ENCODE peak calls at places on chromosomes 13 and 19, in seven cellular contexts. X is lower leg skin, L is left ventricle myocardium inferior, P is choroid plexus epithelial cell, O is DND-41, I is neural progenitor cell, T is fibroblast of lung. W is an unnamed sample.

GRCh38 chr19:21084343-21084742 is 2.3 kb downstream of the ZNF714 start:
- DNase-seq in X (no peak), L (no peak), P (peak; percentile 66), O (no peak), I (no peak), T (peak; percentile 16), W (peak; percentile 66)

GRCh38 chr19:7505682-7506384 is 10.1 kb upstream of the ZNF358 start:
- DNase-seq in X (no peak), L (no peak), P (no peak), O (no peak), I (peak; percentile 63), T (no peak), W (no peak)

GRCh38 chr13:99859178-99860177 is 112.1 kb downstream of the ZIC5 start:
- DNase-seq in X (no peak), L (no peak), P (no peak), O (no peak), I (peak; percentile 15), T (no peak), W (no peak)

GRCh38 chr13:112696001-112696868 is 6.4 kb downstream of the ATP11A start:
- DNase-seq in X (peak; percentile 82), L (no peak), P (no peak), O (no peak), I (no peak), T (no peak), W (no peak)

GRCh38 chr13:20796791-20797513 is 23.2 kb upstream of the EEF1AKMT1 start:
- DNase-seq in X (no peak), L (no peak), P (peak; percentile 26), O (no peak), I (no peak), T (peak; percentile 39), W (no peak)

GRCh38 chr19:3983936-3984583 is 1.2 kb downstream of the EEF2 start:
- DNase-seq in X (no peak), L (no peak), P (peak; percentile 75), O (no peak), I (no peak), T (peak; percentile 60), W (peak; percentile 56)

GRCh38 chr19:55253842-55254624 is 4.8 kb downstream of the PPP6R1 start:
- DNase-seq in X (no peak), L (no peak), P (no peak), O (peak; percentile 72), I (no peak), T (no peak), W (no peak)

GRCh38 chr19:3613765-3614661 is 7.3 kb upstream of the TBXA2R start:
- DNase-seq in X (no peak), L (no peak), P (no peak), O (no peak), I (no peak), T (peak; percentile 31), W (no peak)

GRCh38 chr13:32135655-32136054 is 104.1 kb downstream of the FRY start:
- DNase-seq in X (no peak), L (no peak), P (peak; percentile 30), O (no peak), I (no peak), T (peak; percentile 40), W (peak; percentile 63)

GRCh38 chr13:33388254-33388998 is 102.9 kb upstream of the STARD13 start:
- DNase-seq in X (no peak), L (no peak), P (no peak), O (no peak), I (no peak), T (no peak), W (peak; percentile 6)

GRCh38 chr19:543912-544608 is at the start of gene GZMM:
- DNase-seq in X (no peak), L (no peak), P (no peak), O (peak; percentile 47), I (no peak), T (no peak), W (no peak)

GRCh38 chr19:5156231-5156986 is 184.2 kb downstream of the PTPRS start:
- DNase-seq in X (peak; percentile 84), L (no peak), P (no peak), O (no peak), I (no peak), T (no peak), W (no peak)

GRCh38 chr13:32075150-32075851 is 43.7 kb downstream of the FRY start:
- DNase-seq in X (no peak), L (no peak), P (no peak), O (no peak), I (no peak), T (no peak), W (no peak)

GRCh38 chr13:67061750-67062149 is 168.4 kb downstream of the PCDH9 start:
- DNase-seq in X (no peak), L (no peak), P (peak; percentile 35), O (no peak), I (no peak), T (peak; percentile 27), W (peak; percentile 50)

GRCh38 chr13:50670847-50671542 is 172.5 kb downstream of the DLEU7 start:
- DNase-seq in X (no peak), L (no peak), P (no peak), O (no peak), I (no peak), T (peak; percentile 15), W (no peak)

GRCh38 chr19:11422163-11423068 is 3.3 kb upstream of the RGL3 start:
- DNase-seq in X (peak; percentile 96), L (peak; percentile 84), P (peak; percentile 26), O (peak; percentile 75), I (peak; percentile 64), T (peak; percentile 25), W (peak; percentile 61)

GRCh38 chr19:11420894-11421606 is 1.9 kb upstream of the RGL3 start:
- DNase-seq in X (no peak), L (peak; percentile 61), P (no peak), O (no peak), I (peak; percentile 65), T (no peak), W (no peak)

GRCh38 chr19:11420429-11420893 is 1.3 kb upstream of the RGL3 start:
- DNase-seq in X (peak; percentile 93), L (peak; percentile 85), P (no peak), O (no peak), I (peak; percentile 44), T (peak; percentile 52), W (peak; percentile 61)

GRCh38 chr19:11423164-11423803 is 4.2 kb upstream of the RGL3 start:
- DNase-seq in X (no peak), L (no peak), P (no peak), O (no peak), I (no peak), T (no peak), W (no peak)

GRCh38 chr19:11421607-11422098 is 2.5 kb upstream of the RGL3 start:
- DNase-seq in X (no peak), L (peak; percentile 59), P (no peak), O (no peak), I (peak; percentile 61), T (no peak), W (peak; percentile 24)
- H3K4me3 ChIP-seq in X (no peak overlapping the region), L (peak overlapping the region; percentile 66), P (no peak overlapping the region), O (no peak overlapping the region), I (peak overlapping the region; percentile 38), T (no peak overlapping the region), W (no peak overlapping the region)

GRCh38 chr19:50332014-50332263 is 2.8 kb upstream of the KCNC3 start:
- DNase-seq in X (no peak), L (no peak), P (no peak), O (no peak), I (no peak), T (no peak), W (no peak)

GRCh38 chr19:50330365-50331078 is 1.3 kb upstream of the KCNC3 start:
- DNase-seq in X (peak; percentile 94), L (peak; percentile 83), P (peak; percentile 14), O (peak; percentile 94), I (peak; percentile 98), T (no peak), W (peak; percentile 9)

GRCh38 chr19:50332264-50333038 is 3.3 kb upstream of the KCNC3 start:
- DNase-seq in X (no peak), L (no peak), P (no peak), O (no peak), I (peak; percentile 77), T (no peak), W (no peak)

GRCh38 chr19:50333235-50333736 is 4.1 kb upstream of the KCNC3 start:
- DNase-seq in X (peak; percentile 96), L (peak; percentile 88), P (peak; percentile 82), O (no peak), I (peak; percentile 96), T (peak; percentile 84), W (peak; percentile 87)

GRCh38 chr19:50331187-50332013 is 2.2 kb upstream of the KCNC3 start:
- DNase-seq in X (no peak), L (no peak), P (no peak), O (no peak), I (peak; percentile 64), T (no peak), W (no peak)
- H3K4me3 ChIP-seq in X (no peak overlapping the region), L (peak overlapping the region; percentile 69), P (no peak overlapping the region), O (peak overlapping the region; percentile 22), I (peak overlapping the region; percentile 62), T (no peak overlapping the region), W (no peak overlapping the region)

GRCh38 chr13:30395192-30396158 is 26.8 kb upstream of the UBE2L5 start:
- DNase-seq in X (peak; percentile 99), L (peak; percentile 86), P (peak; percentile 98), O (peak; percentile 86), I (peak; percentile 40), T (peak; percentile 97), W (peak; percentile 97)

GRCh38 chr13:30394798-30395191 is 27.5 kb upstream of the UBE2L5 start:
- DNase-seq in X (no peak), L (no peak), P (peak; percentile 31), O (no peak), I (no peak), T (peak; percentile 36), W (no peak)

GRCh38 chr13:30398601-30399072 is 23.7 kb upstream of the UBE2L5 start:
- DNase-seq in X (no peak), L (no peak), P (no peak), O (no peak), I (no peak), T (no peak), W (peak; percentile 47)

GRCh38 chr13:30400376-30400775 is 21.9 kb upstream of the UBE2L5 start:
- DNase-seq in X (no peak), L (no peak), P (no peak), O (no peak), I (no peak), T (no peak), W (no peak)

DNA sequence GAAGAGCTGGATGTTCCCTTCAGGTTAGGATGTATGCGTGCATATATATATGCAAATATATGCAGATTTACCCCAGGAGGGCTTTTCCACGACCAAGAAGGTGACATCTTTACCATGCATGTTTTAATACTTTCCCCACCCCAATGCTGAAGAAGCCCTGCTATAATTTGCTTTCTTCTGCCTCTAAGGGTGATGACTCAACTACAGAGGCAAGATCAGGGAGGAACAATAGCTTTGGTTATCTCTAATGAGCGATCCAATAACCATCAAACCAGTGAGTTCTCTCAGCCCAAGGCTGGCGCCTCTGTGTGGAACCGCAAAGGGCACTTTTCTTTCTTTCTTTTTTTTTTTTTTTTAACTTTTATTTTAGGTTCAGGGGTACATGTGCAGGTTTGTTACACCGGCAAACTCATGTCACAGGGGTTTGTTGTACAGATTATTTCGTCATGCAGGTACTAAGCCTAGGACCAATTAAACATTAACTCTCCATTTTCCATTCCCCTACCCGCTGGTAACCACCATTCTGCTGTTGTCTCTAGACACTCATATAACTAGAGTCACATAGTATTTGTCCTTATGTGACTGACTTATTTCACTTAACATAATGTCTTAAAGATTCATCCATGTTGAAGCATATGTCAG is 25.7 kb upstream of the UBE2L5 start:
- DNase-seq in X (no peak), L (no peak), P (no peak), O (no peak), I (no peak), T (no peak), W (peak; percentile 35)
- H3K4me3 ChIP-seq in X (no peak overlapping the region), L (no peak overlapping the region), P (no peak overlapping the region), O (no peak overlapping the region), I (no peak overlapping the region), T (no peak overlapping the region), W (no peak overlapping the region)

GRCh38 chr13:102815788-102816187 is 16.9 kb downstream of the BIVM start:
- DNase-seq in X (no peak), L (no peak), P (no peak), O (no peak), I (no peak), T (no peak), W (no peak)
- H3K4me3 ChIP-seq in X (no peak overlapping the region), L (no peak overlapping the region), P (no peak overlapping the region), O (no peak overlapping the region), I (no peak overlapping the region), T (no peak overlapping the region), W (no peak overlapping the region)